ENCODE peak calls at places on chromosomes 13 and 19, in eight cellular contexts. K is iris pigment epithelial cell; R is EL; S is retinal pigment epithelial cell; U is skeletal muscle cell; N is IMR-90; F is T-cell; W is stimulated activated CD8-positive, alpha-beta memory T cell treated with anti-CD3 and anti-CD28 coated beads, Interleukin-12 subunit alpha, Interleukin-12 subunit beta, amount 100 ng/mL, for 4 hours. A is an unnamed sample.

GRCh38 chr13:27952931-27953670 is 16.0 kb downstream of the CDX2 start:
- DNase-seq in K (no peak), R (no peak), S (no peak), U (no peak), N (no peak), F (no peak), W (no peak), A (no peak)

GRCh38 chr19:15197275-15198005 is 3.4 kb downstream of the NOTCH3 start:
- DNase-seq in K (no peak), R (no peak), S (no peak), U (no peak), N (peak; percentile 18), F (no peak), W (no peak), A (no peak)

GRCh38 chr19:5086725-5087439 is 118.0 kb downstream of the KDM4B start:
- DNase-seq in K (no peak), R (no peak), S (no peak), U (no peak), N (no peak), F (no peak), W (no peak), A (no peak)

GRCh38 chr13:31236211-31236786 is 36.5 kb downstream of the B3GLCT start:
- DNase-seq in K (peak; percentile 55), R (peak; percentile 37), S (no peak), U (no peak), N (peak; percentile 54), F (no peak), W (no peak), A (peak; percentile 37)

GRCh38 chr19:4929186-4929585 is 19.9 kb downstream of the UHRF1 start:
- DNase-seq in K (peak; percentile 77), R (peak; percentile 24), S (no peak), U (no peak), N (no peak), F (no peak), W (no peak), A (no peak)

GRCh38 chr19:50933640-50934039 is 19.2 kb downstream of the KLK5 start:
- DNase-seq in K (peak; percentile 50), R (peak; percentile 21), S (no peak), U (no peak), N (peak; percentile 24), F (no peak), W (no peak), A (no peak)

GRCh38 chr19:56312787-56313343 is 1.8 kb downstream of the ZSCAN5A start:
- DNase-seq in K (no peak), R (no peak), S (no peak), U (no peak), N (no peak), F (no peak), W (no peak), A (no peak)

GRCh38 chr13:48486836-48487235 is 46.0 kb downstream of the RCBTB2 start:
- DNase-seq in K (no peak), R (no peak), S (no peak), U (no peak), N (no peak), F (no peak), W (no peak), A (no peak)

GRCh38 chr13:27770809-27771208 is 21.5 kb upstream of the GSX1 start:
- DNase-seq in K (peak; percentile 30), R (peak; percentile 21), S (no peak), U (no peak), N (peak; percentile 13), F (no peak), W (no peak), A (peak; percentile 3)

GRCh38 chr19:21590868-21591267 is 85.5 kb downstream of the ZNF429 start:
- DNase-seq in K (no peak), R (no peak), S (no peak), U (no peak), N (no peak), F (no peak), W (no peak), A (no peak)

GRCh38 chr13:85654227-85654626 is 145.0 kb downstream of the SLITRK6 start:
- DNase-seq in K (no peak), R (no peak), S (no peak), U (no peak), N (no peak), F (no peak), W (no peak), A (no peak)

A was measured in stromal cell of bone marrow.